ENCODE peak calls at places on chromosomes 5 and 9, in four cellular contexts. U is cardiac muscle cell, O is brain microvascular endothelial cell, M is fibroblast of lung. N is an unnamed sample.

GRCh38 chr5:146888341-146888978 is 9.9 kb upstream of the PPP2R2B start:
- DNase-seq in U (no peak), O (no peak), M (no peak), N (no peak)

GRCh38 chr5:137315534-137316345 is 183.4 kb downstream of the SPOCK1 start:
- DNase-seq in M (no peak), O (no peak), U (no peak), N (no peak)

GRCh38 chr9:114448706-114449105 is 56.6 kb downstream of the WHRN start:
- DNase-seq in M (peak), O (peak), U (peak), N (no peak)

GRCh38 chr5:172561151-172561550 is 79.9 kb upstream of the NEURL1B start:
- DNase-seq in O (no peak), M (peak), U (peak), N (no peak)

GRCh38 chr5:172736524-172737135 is 34.4 kb downstream of the DUSP1 start:
- DNase-seq in M (no peak), U (no peak), O (no peak), N (no peak)

GRCh38 chr9:75664597-75664996 is 225.9 kb upstream of the PCSK5 start:
- DNase-seq in U (no peak), M (no peak), O (no peak), N (no peak)

GRCh38 chr5:59158165-59158564 is 575.3 kb downstream of the RAB3C start:
- DNase-seq in M (no peak), O (peak), U (peak), N (no peak)

GRCh38 chr9:128201441-128202369 is 1.5 kb upstream of the DNM1 start:
- DNase-seq in O (peak), U (no peak), M (peak), N (no peak)

GRCh38 chr5:77204967-77205366 is 5.5 kb upstream of the PDE8B start:
- DNase-seq in M (no peak), O (no peak), U (no peak), N (no peak)

GRCh38 chr5:62284946-62285891 is 20.8 kb upstream of the KIF2A start:
- DNase-seq in O (no peak), M (no peak), U (no peak), N (no peak)

GRCh38 chr5:96220610-96221390 is 212.2 kb downstream of the PCSK1 start:
- DNase-seq in O (no peak), U (peak), M (peak), N (no peak)

GRCh38 chr5:30994926-30995325 is 198.6 kb upstream of the CDH6 start:
- DNase-seq in M (no peak), O (no peak), U (no peak), N (no peak)

GRCh38 chr9:115786321-115786720 is 367.3 kb upstream of the PAPPA start:
- DNase-seq in O (peak), U (peak), M (no peak), N (no peak)

GRCh38 chr5:39240750-39241149 is 21.4 kb upstream of the FYB1 start:
- DNase-seq in O (no peak), U (no peak), M (no peak), N (no peak)

GRCh38 chr9:86034863-86035734 is 64.3 kb downstream of the GOLM1 start:
- DNase-seq in M (peak), U (peak), O (peak), N (peak)

DNA sequence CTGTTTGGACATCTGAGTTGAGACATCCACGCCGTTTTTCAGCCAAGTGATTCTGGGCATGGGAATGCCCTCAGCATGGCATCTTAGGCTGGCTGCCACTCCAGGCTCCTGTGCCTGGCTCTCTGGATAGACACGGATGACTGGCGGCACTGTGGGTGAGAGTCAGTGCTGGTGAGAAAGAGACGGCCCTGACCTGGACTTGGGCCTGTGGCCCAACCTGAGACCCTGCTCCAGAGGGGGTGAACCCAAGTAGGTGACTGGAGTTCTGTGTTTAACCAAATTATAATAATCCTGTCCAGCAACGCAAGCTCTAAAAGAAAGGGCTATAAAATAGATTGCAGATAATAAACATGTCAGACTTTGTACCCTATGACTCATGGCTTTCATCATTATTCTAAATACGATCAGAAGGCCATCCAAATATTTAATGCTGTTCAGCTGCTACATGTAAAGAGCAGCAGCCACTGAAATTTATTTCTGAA is 173.9 kb downstream of the HSPA4 start:
- DNase-seq in O (no peak), M (no peak), U (no peak), N (no peak)
- H3K27ac ChIP-seq in O (no peak), M (no peak), U (no peak), N (no peak)

DNA sequence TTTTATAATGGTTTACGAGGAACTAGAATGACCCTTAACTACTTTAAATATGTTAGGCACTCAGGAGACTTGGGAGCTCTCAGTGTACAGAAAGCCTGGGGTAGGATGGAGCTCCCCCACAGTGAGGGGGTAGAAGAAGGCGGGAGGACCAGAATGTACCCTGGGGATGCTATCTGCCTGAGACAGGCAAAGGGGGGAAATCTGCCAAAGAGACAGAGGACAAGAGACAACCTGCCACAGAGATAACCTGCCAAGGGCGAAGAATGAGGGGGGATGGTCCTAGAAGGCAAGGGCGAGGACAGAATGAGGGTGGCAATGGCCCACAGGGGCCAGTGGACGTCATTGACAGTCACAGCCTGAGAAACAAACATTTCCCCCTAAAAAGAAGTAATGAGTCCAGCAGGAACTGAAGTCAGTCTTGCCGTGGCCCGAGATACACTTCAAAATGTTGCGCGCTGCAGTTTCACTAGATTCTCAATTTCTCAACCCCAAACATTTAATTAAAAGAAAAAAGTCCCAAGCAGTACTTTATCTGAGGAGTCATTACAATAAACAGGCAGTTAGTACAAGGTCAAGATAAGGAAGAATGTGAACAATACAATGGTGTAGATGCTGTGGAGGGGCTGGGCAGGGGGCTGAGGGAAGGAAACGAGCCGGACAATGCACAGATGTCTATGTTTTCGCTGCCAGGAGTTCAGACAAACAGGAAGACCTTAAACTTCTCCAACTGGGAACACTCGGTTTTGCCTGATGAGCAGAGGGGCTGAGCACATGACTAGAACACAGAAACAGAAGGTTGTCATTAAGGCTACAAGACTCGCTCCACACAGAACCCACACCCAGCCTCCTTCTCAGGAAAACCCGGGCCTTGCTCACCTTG is 125.0 kb downstream of the LHFPL2 start:
- DNase-seq in M (no peak), U (peak), O (no peak), N (no peak)
- H3K27ac ChIP-seq in M (no peak), U (peak), O (peak), N (no peak)

DNA sequence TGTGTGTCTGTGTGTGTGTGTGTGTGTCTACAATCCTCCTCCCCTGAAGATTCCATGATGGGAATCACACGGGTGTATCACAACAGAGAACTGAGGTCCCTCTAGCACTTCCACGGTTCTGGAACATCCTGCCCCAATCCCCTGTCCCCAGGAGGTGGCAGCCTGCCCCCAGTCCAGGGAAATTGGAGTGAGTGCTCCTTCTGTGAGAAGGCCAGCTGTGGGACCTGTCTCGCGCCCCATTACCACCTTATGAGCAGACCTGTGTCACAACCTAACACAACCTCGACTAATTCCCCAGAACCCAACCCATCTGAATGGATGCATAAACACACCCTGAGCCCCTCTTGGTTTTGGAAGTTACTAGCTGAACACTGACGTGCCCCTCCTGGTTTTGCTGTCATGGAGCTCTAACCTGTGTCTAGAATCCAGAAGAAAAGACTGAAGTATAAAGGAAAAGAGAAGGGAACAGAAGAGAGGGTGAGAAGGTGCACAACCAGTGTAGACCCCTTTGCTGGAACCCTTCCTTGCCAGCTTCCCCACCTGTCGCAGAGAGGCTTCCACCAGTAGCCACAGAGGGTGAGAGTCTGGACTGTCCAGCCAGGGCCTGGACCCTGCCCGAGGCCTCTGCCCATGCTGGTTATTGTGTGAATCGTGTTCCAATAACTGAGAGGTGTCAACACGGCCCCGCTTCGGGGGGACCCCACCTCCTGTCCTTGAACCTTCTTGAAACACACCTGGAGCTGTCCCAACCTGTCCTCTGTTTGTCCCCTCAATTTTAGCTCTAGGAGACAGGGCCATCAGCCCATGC is 3.4 kb downstream of the BTNL9 start:
- DNase-seq in M (no peak), O (no peak), U (no peak), N (no peak)
- H3K27ac ChIP-seq in M (no peak), O (no peak), U (no peak), N (no peak)

DNA sequence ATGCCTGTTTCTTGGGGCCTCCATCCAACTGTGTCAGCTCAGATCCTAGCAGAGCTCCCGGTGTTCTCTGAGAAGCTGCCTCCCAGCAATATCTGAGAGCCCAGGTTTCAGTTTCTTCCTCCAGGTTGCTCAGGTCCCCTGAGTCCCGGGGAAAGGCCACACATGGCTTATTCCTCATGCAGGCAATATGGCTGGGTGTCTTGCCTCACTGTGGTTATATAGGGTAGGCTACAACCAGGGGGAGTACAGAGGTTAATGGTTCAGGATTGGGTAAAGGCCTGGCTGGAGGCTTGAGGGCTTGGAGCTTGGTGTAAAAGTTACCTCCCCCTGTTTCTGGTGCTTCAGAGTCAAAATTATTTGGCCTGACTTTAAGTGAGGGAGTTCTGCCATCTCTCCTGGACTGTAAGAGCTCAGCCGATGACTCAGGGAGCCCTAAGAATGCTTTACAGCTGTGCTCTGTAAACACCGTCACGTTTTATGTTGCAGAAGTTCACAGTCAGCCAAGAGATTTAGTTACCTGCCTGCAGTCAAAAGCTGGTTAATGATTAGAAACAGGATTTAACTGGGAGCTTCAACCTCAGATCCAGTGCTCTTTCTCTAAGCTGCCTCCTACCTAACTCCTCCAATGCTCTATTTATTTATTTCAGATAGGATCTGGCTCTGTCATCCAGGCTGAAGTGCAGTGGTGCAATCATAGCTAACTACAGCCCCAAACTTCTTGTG is 24.3 kb upstream of the UBAP2 start:
- DNase-seq in O (peak), M (peak), U (peak), N (peak)
- H3K27ac ChIP-seq in O (no peak), M (no peak), U (peak), N (peak)

GRCh38 chr9:134712922-134713321 is 71.3 kb downstream of the COL5A1 start:
- DNase-seq in M (no peak), U (no peak), O (no peak), N (no peak)

GRCh38 chr9:134712243-134712642 is 70.6 kb downstream of the COL5A1 start:
- DNase-seq in U (no peak), M (no peak), O (no peak), N (no peak)

GRCh38 chr9:134710271-134710540 is 68.6 kb downstream of the COL5A1 start:
- DNase-seq in M (no peak), U (no peak), O (no peak), N (no peak)

GRCh38 chr9:134709512-134710270 is 68.1 kb downstream of the COL5A1 start:
- DNase-seq in U (peak), O (peak), M (peak), N (no peak)

DNA sequence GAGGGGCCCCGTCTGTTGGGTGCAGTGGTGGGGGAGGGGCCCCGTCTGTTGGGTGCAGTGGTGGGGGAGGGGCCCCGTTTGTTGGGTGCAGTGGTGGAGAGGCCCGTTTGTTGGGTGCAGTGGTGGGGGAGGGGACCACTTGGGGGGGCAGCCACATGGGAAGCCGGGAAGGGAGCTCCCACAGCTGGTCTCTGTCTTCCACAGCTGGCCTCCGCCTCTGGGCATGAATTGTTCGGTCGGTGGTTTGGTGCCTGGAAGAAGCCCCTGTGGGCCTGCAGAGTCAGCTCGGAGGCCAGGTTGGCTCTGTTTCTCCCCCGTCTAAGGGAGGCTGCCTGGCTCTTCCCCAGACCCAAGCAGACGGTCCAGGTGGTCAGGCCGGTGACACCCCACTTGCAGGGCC is 69.3 kb downstream of the COL5A1 start:
- DNase-seq in U (no peak), M (no peak), O (no peak), N (no peak)
- H3K27ac ChIP-seq in U (no peak), M (no peak), O (no peak), N (peak)

GRCh38 chr9:89442016-89442415 is 55.9 kb downstream of the SEMA4D start:
- DNase-seq in O (no peak), U (no peak), M (no peak), N (no peak)

GRCh38 chr9:89440951-89441654 is 56.8 kb downstream of the SEMA4D start:
- DNase-seq in U (no peak), O (no peak), M (no peak), N (no peak)

GRCh38 chr9:89441655-89441970 is 56.3 kb downstream of the SEMA4D start:
- DNase-seq in O (no peak), U (no peak), M (no peak), N (no peak)

GRCh38 chr9:89442981-89443817 is 54.7 kb downstream of the SEMA4D start:
- DNase-seq in U (peak), O (peak), M (no peak), N (no peak)

GRCh38 chr9:89442501-89442978 is 55.4 kb downstream of the SEMA4D start:
- DNase-seq in U (no peak), M (no peak), O (peak), N (no peak)
- H3K27ac ChIP-seq in U (no peak), M (no peak), O (no peak), N (no peak)